ENCODE peak calls at places on chromosome 20, in nine cellular contexts. W, B, U, J, V, S, A, Y and Z are unnamed samples.

GRCh38 chr20:32189691-32190607 is 17.6 kb downstream of the PLAGL2 start:
- DNase-seq in Y (no peak), J (peak; percentile 58), U (peak; percentile 50), B (peak; percentile 30), V (peak; percentile 56), W (peak; percentile 46), S (peak; percentile 60), A (peak; percentile 72), Z (no peak)

GRCh38 chr20:59195316-59195993 is 31.8 kb downstream of the ZNF831 start:
- DNase-seq in A (no peak), B (no peak), J (no peak), W (peak; percentile 12), U (no peak), V (no peak), Y (no peak), S (no peak), Z (no peak)

GRCh38 chr20:38031957-38032356 is 1.3 kb downstream of the TTI1 start:
- DNase-seq in W (no peak), Y (no peak), S (no peak), U (no peak), A (no peak), B (no peak), V (no peak), J (no peak), Z (no peak)

GRCh38 chr20:3115190-3116107 is 30.9 kb upstream of the AVP start:
- DNase-seq in V (no peak), J (no peak), Y (peak; percentile 50), A (no peak), B (peak; percentile 61), U (peak; percentile 69), W (no peak), S (no peak), Z (peak; percentile 37)

GRCh38 chr20:37353285-37353849 is 7.4 kb downstream of the SRC start:
- DNase-seq in U (no peak), A (no peak), S (no peak), B (no peak), Y (no peak), V (no peak), W (no peak), J (no peak), Z (no peak)

GRCh38 chr20:62358728-62359490 is 8.2 kb downstream of the LAMA5 start:
- DNase-seq in A (peak; percentile 81), S (no peak), W (no peak), U (no peak), Y (no peak), J (no peak), B (no peak), V (no peak), Z (no peak)

GRCh38 chr20:53495357-53495756 is 98.3 kb downstream of the ZNF217 start:
- DNase-seq in Y (no peak), S (no peak), A (no peak), W (no peak), B (no peak), V (no peak), J (no peak), U (peak; percentile 28), Z (no peak)

GRCh38 chr20:8757146-8757545 is 311.7 kb upstream of the PLCB4 start:
- DNase-seq in U (peak; percentile 71), V (no peak), A (no peak), B (no peak), W (no peak), Y (peak; percentile 13), S (no peak), J (no peak), Z (no peak)

GRCh38 chr20:10784337-10785183 is 110.8 kb upstream of the JAG1 start:
- DNase-seq in S (no peak), V (no peak), B (peak; percentile 45), W (no peak), U (no peak), Y (no peak), A (no peak), J (no peak), Z (no peak)

GRCh38 chr20:20037960-20038359 is 14.3 kb downstream of the CRNKL1 start:
- DNase-seq in B (no peak), A (no peak), J (no peak), V (no peak), W (no peak), Y (no peak), U (peak; percentile 51), S (no peak), Z (no peak)

GRCh38 chr20:63318391-63319163 is 25.6 kb downstream of the COL20A1 start:
- DNase-seq in J (peak; percentile 28), A (peak; percentile 53), Y (no peak), S (no peak), B (no peak), W (no peak), V (no peak), U (no peak), Z (no peak)

GRCh38 chr20:13930246-13930645 is 60.2 kb downstream of the SEL1L2 start:
- DNase-seq in Y (peak; percentile 8), A (no peak), V (no peak), W (no peak), S (no peak), U (no peak), J (no peak), B (peak; percentile 14), Z (peak; percentile 71)

GRCh38 chr20:13525225-13525940 is 113.3 kb downstream of the TASP1 start:
- DNase-seq in J (no peak), W (no peak), U (peak; percentile 81), B (peak; percentile 96), Y (no peak), V (no peak), S (no peak), A (no peak), Z (peak; percentile 92)

GRCh38 chr20:544153-544725 is 649 bp upstream of the CSNK2A1 start:
- DNase-seq in S (no peak), V (no peak), A (no peak), B (no peak), Y (no peak), J (no peak), W (no peak), U (no peak), Z (no peak)
- H3K4me3 ChIP-seq in S (peak overlapping the region; percentile 92), V (peak overlapping the region; percentile 79), A (peak overlapping the region; percentile 92), B (peak overlapping the region; percentile 84), Y (peak overlapping the region; percentile 93), J (peak overlapping the region; percentile 68), W (peak overlapping the region; percentile 95), U (peak overlapping the region; percentile 58), Z (peak overlapping the region; percentile 87)

GRCh38 chr20:40945189-40945588 is 83.4 kb upstream of the TOP1 start:
- DNase-seq in J (no peak), W (no peak), A (no peak), B (no peak), S (no peak), V (no peak), U (no peak), Y (no peak), Z (no peak)

GRCh38 chr20:40942015-40942414 is 86.6 kb upstream of the TOP1 start:
- DNase-seq in W (no peak), V (no peak), J (no peak), B (no peak), S (no peak), U (no peak), A (no peak), Y (peak; percentile 42), Z (no peak)

GRCh38 chr20:40943591-40943990 is 85.0 kb upstream of the TOP1 start:
- DNase-seq in Y (no peak), S (no peak), U (no peak), A (no peak), V (no peak), W (no peak), B (no peak), J (no peak), Z (no peak)

GRCh38 chr20:40941023-40941655 is 87.5 kb upstream of the TOP1 start:
- DNase-seq in W (no peak), V (no peak), J (no peak), B (no peak), S (no peak), Y (peak; percentile 65), U (no peak), A (no peak), Z (no peak)

DNA sequence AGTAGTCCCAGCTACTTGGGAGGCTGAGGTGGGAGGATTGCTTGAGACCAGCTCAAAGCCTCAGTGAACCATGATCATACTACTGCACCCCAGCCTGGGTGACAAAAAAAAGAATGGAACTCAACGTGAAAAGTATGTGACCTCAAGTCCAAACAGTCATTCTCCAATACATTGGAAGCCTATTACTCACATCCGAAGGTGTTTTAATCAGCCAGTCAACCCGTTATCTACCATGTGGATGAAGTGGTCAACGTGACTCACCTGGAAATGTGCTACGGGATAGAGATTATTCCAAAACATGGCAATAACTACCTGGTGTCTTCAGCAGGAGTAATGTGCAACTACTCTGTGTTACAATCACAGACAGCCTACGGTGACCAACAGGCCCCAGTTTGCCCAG is 85.8 kb upstream of the TOP1 start:
- DNase-seq in A (no peak), W (no peak), B (no peak), S (no peak), Y (no peak), V (no peak), J (no peak), U (no peak), Z (peak; percentile 24)
- H3K4me3 ChIP-seq in A (no peak overlapping the region), W (no peak overlapping the region), B (no peak overlapping the region), S (no peak overlapping the region), Y (no peak overlapping the region), V (no peak overlapping the region), J (no peak overlapping the region), U (no peak overlapping the region), Z (no peak overlapping the region)

DNA sequence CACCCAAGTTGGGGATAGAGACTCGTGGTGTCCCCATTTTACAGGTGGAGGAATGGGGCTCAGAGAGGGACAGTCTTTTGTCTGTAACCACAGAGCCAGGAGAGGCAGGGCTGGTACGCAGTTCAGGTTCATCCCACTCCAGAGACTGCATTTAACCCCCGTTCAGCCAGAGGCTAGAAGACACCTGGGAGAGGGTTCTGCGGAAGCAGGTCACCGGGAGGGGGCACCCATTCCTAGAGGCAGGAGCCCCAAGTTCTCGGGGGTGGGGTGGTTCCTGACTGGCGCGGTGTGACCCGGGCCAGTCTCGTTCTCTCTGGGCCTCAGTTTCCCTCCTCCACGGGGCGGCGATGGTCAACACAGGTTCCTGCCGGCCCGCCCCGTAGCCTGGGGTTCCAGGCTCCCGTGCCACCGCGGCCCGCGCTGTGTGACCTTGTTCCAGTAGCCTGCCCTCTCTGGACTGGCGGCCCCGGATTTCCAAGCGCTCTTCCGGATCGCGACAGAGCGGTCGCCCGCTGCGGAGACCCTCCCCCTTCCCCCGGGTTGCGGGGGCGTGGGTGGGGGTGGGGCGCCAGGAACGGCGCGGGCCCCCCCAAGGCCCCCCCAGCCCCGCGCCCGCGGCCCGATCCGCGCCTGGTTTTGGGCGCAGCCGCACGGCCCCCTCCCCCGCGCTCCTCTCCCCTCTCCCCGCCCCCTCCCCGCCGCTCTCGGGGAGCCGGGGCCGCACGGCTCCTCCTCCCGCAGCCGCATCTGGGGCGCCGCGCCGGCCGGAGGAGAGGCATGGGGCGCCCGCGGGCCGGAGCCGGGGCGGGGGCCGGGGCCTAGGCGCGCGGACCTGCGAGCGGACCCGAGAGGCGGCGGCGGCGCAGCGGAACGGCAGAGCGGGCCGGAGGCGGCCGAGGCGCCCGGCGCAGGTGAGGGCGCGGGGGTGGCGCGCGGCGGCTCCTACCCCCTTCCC is at the start of gene DLGAP4:
- DNase-seq in A (no peak), B (no peak), J (no peak), W (no peak), S (no peak), U (no peak), Y (no peak), V (no peak), Z (no peak)
- H3K4me3 ChIP-seq in A (peak within 1 kb of the TSS; percentile 38), B (no peak within 1 kb of the TSS), J (no peak within 1 kb of the TSS), W (no peak within 1 kb of the TSS), S (peak within 1 kb of the TSS; percentile 56), U (peak within 1 kb of the TSS; percentile 32), Y (no peak within 1 kb of the TSS), V (peak within 1 kb of the TSS; percentile 19), Z (no peak within 1 kb of the TSS)

DNA sequence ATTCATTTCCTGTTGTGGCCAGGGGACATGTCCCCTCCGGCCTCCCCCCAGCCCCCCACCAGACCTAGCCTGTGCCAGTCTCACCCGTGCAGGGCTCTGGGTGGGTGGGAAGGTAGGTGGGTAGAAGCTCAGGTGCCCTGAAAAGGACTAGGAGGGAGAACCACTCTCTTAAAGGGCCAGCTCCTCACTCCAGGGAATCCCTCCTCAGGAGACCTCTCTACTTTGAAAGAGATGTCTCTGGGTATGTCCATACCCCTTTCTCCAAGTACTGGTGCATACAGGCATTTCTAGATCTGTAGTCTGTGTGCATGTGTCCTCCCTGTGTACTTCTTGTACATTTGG is 60.8 kb upstream of the EPB41L1 start:
- DNase-seq in B (no peak), J (no peak), S (no peak), A (no peak), U (no peak), W (no peak), Y (no peak), V (no peak), Z (no peak)
- H3K4me3 ChIP-seq in B (peak overlapping the region; percentile 67), J (no peak overlapping the region), S (peak overlapping the region; percentile 67), A (peak overlapping the region; percentile 94), U (peak overlapping the region; percentile 67), W (peak overlapping the region; percentile 69), Y (no peak overlapping the region), V (peak overlapping the region; percentile 73), Z (peak overlapping the region; percentile 93)